ENCODE peak calls at places on chromosomes 6 and 20, in eight cellular contexts. J is fibroblast of pulmonary artery, L is AG09309, V is HCT116, S is thyroid gland, D is right atrium auricular region, R is GM10248, K is heart left ventricle. Z is an unnamed sample.

GRCh38 chr6:119890470-119890869 is 540.9 kb upstream of the MAN1A1 start:
- DNase-seq in J (no peak), L (no peak), V (no peak), S (no peak), D (no peak), R (no peak), K (no peak), Z (no peak)

GRCh38 chr6:108106261-108106660 is 31.7 kb upstream of the OSTM1 start:
- DNase-seq in J (no peak), L (no peak), V (no peak), S (no peak), D (no peak), R (no peak), K (no peak), Z (no peak)

GRCh38 chr20:25281541-25281991 is 33.7 kb downstream of the PYGB start:
- DNase-seq in J (no peak), L (no peak), V (no peak), S (peak; percentile 0), D (no peak), R (peak; percentile 61), K (no peak), Z (no peak)

GRCh38 chr6:48057611-48058010 is 53.4 kb downstream of the PTCHD4 start:
- DNase-seq in J (no peak), L (no peak), V (no peak), S (no peak), D (no peak), R (no peak), K (no peak), Z (no peak)

GRCh38 chr20:51335329-51335841 is 207.1 kb downstream of the NFATC2 start:
- DNase-seq in J (peak; percentile 95), L (peak; percentile 83), V (no peak), S (no peak), D (no peak), R (peak; percentile 33), K (no peak), Z (peak; percentile 56)

GRCh38 chr20:57261488-57262243 is 4.8 kb downstream of the BMP7 start:
- DNase-seq in J (no peak), L (no peak), V (no peak), S (peak; percentile 55), D (no peak), R (no peak), K (no peak), Z (no peak)

GRCh38 chr6:56798163-56798562 is 155.5 kb upstream of the DST start:
- DNase-seq in J (peak; percentile 62), L (peak; percentile 72), V (no peak), S (no peak), D (no peak), R (no peak), K (no peak), Z (no peak)

GRCh38 chr6:21134401-21134800 is 459.1 kb upstream of the SOX4 start:
- DNase-seq in J (no peak), L (no peak), V (no peak), S (no peak), D (no peak), R (no peak), K (no peak), Z (no peak)

GRCh38 chr6:20826378-20826777 is 292.1 kb downstream of the CDKAL1 start:
- DNase-seq in J (peak; percentile 75), L (peak; percentile 21), V (no peak), S (no peak), D (no peak), R (no peak), K (no peak), Z (peak; percentile 12)

GRCh38 chr6:85129881-85130280 is 320.0 kb upstream of the NT5E start:
- DNase-seq in J (no peak), L (peak; percentile 77), V (no peak), S (no peak), D (no peak), R (no peak), K (no peak), Z (no peak)

GRCh38 chr20:4829494-4830211 is 107.9 kb downstream of the PRND start:
- DNase-seq in J (no peak), L (no peak), V (no peak), S (no peak), D (peak; percentile 74), R (no peak), K (no peak), Z (no peak)

GRCh38 chr6:90494067-90494773 is 92.7 kb downstream of the MAP3K7 start:
- DNase-seq in J (no peak), L (no peak), V (no peak), S (no peak), D (no peak), R (no peak), K (no peak), Z (no peak)

GRCh38 chr20:44690781-44691423 is 24.3 kb upstream of the CCN5 start:
- DNase-seq in J (peak; percentile 37), L (no peak), V (no peak), S (no peak), D (peak; percentile 79), R (no peak), K (peak; percentile 32), Z (no peak)

GRCh38 chr20:41063442-41063841 is 34.8 kb downstream of the TOP1 start:
- DNase-seq in J (no peak), L (no peak), V (no peak), S (no peak), D (no peak), R (no peak), K (no peak), Z (no peak)

GRCh38 chr20:32523613-32524218 is 61.4 kb downstream of the NOL4L start:
- DNase-seq in J (no peak), L (no peak), V (no peak), S (no peak), D (no peak), R (no peak), K (no peak), Z (no peak)

GRCh38 chr6:42821846-42822245 is 40.0 kb downstream of the BICRAL start:
- DNase-seq in J (no peak), L (no peak), V (no peak), S (no peak), D (no peak), R (no peak), K (no peak), Z (no peak)

GRCh38 chr6:42821341-42821668 is 39.5 kb downstream of the BICRAL start:
- DNase-seq in J (no peak), L (no peak), V (no peak), S (no peak), D (no peak), R (no peak), K (no peak), Z (no peak)

GRCh38 chr6:42820509-42821340 is 38.9 kb downstream of the BICRAL start:
- DNase-seq in J (no peak), L (no peak), V (no peak), S (peak; percentile 22), D (peak; percentile 76), R (no peak), K (peak; percentile 31), Z (no peak)

GRCh38 chr6:42818878-42819277 is 37.0 kb downstream of the BICRAL start:
- DNase-seq in J (no peak), L (no peak), V (no peak), S (no peak), D (no peak), R (no peak), K (no peak), Z (no peak)

GRCh38 chr6:42819803-42820508 is 38.1 kb downstream of the BICRAL start:
- DNase-seq in J (peak; percentile 51), L (no peak), V (no peak), S (no peak), D (no peak), R (no peak), K (no peak), Z (no peak)
- TF ChIP-seq CTCF in J (peak; percentile 35), L (peak; percentile 18), V (peak; percentile 23), S (peak; percentile 36), D (no peak), R (no peak), K (no peak), Z (peak; percentile 12)

DNA sequence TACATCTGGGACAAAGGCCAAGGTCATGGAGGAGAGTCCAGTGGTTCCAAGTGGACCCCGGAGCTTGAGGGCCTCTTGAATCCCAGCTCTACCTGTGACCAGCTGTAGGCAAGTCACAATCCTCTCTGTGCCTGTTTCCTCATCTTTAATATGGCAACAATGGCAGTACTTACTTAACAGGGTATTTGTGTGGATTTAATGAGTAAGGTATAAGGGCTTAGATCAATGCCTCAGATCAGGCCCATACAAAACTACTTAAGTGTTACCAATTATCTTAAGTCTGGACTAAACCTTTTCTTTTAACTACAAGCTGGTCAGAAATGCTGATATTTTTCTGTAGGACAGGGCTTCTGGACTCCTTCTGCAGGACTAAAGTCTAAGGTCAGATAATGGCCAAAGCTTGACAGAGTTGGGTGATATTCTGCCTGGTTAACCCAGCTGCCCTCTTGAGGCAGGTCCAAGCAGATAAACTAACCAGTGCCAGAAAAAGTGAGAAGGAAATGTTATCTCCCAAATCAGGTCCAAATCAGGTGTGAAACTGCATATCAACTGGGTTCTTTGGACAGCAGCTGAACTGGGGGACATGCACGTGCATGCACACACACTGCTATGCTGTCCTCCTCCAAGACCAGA is 2.2 kb downstream of the SULF2 start:
- DNase-seq in J (no peak), L (no peak), V (no peak), S (no peak), D (no peak), R (no peak), K (no peak), Z (no peak)
- TF ChIP-seq CTCF in J (peak; percentile 5), L (no peak), V (no peak), S (no peak), D (peak; percentile 13), R (peak; percentile 26), K (no peak), Z (no peak)

GRCh38 chr6:69722683-69723082 is 74.1 kb downstream of the LMBRD1 start:
- DNase-seq in J (no peak), L (no peak), V (no peak), S (no peak), D (no peak), R (no peak), K (no peak), Z (no peak)

GRCh38 chr6:69719602-69720193 is 77.1 kb downstream of the LMBRD1 start:
- DNase-seq in J (peak; percentile 57), L (no peak), V (peak; percentile 2), S (no peak), D (no peak), R (peak; percentile 16), K (no peak), Z (no peak)
- TF ChIP-seq CTCF in J (peak; percentile 62), L (peak; percentile 55), V (peak; percentile 41), S (no peak), D (peak; percentile 54), R (peak; percentile 18), K (peak; percentile 34), Z (peak; percentile 33)

GRCh38 chr6:34791164-34791841 is 580 bp upstream of the BLTP3A start:
- DNase-seq in J (peak; percentile 21), L (no peak), V (peak; percentile 10), S (peak; percentile 37), D (peak; percentile 61), R (peak; percentile 65), K (peak; percentile 63), Z (no peak)
- TF ChIP-seq CTCF in J (no peak), L (peak; percentile 21), V (no peak), S (no peak), D (peak; percentile 41), R (peak; percentile 49), K (peak; percentile 12), Z (peak; percentile 28)

GRCh38 chr6:34950849-34951248 is 61.8 kb downstream of the ANKS1A start:
- DNase-seq in J (no peak), L (no peak), V (no peak), S (no peak), D (no peak), R (no peak), K (no peak), Z (no peak)
- TF ChIP-seq CTCF in J (no peak), L (no peak), V (no peak), S (no peak), D (no peak), R (no peak), K (no peak), Z (no peak)

GRCh38 chr6:159527351-159527750 is 165.7 kb downstream of the SOD2 start:
- DNase-seq in J (no peak), L (no peak), V (no peak), S (no peak), D (no peak), R (no peak), K (no peak), Z (no peak)
- TF ChIP-seq CTCF in J (no peak), L (no peak), V (peak; percentile 28), S (no peak), D (no peak), R (no peak), K (no peak), Z (no peak)